ENCODE peak calls at places on chromosomes 1 and 21, in eight cellular contexts. One of them, this sample, is unnamed.

GRCh38 chr1:186099362-186100064 is 275.5 kb downstream of the TPR start:
- DNase-seq in astrocyte of the spinal cord: no peak
- DNase-seq in foreskin fibroblast: no peak
- DNase-seq in uterus: no peak
- DNase-seq in ascending aorta: no peak
- DNase-seq in CD8-positive, alpha-beta memory T cell: no peak
- DNase-seq in CD4-positive, alpha-beta memory T cell: no peak
- DNase-seq in tibial nerve: no peak
- DNase-seq in this sample: no peak

GRCh38 chr1:16258591-16259135 is 21.7 kb upstream of the CPLANE2 start:
- DNase-seq in astrocyte of the spinal cord: no peak
- DNase-seq in foreskin fibroblast: no peak
- DNase-seq in uterus: no peak
- DNase-seq in ascending aorta: peak
- DNase-seq in CD8-positive, alpha-beta memory T cell: no peak
- DNase-seq in CD4-positive, alpha-beta memory T cell: no peak
- DNase-seq in tibial nerve: no peak
- DNase-seq in this sample: no peak

GRCh38 chr1:109846846-109847245 is 63.8 kb upstream of the CSF1 start:
- DNase-seq in astrocyte of the spinal cord: no peak
- DNase-seq in foreskin fibroblast: peak
- DNase-seq in uterus: no peak
- DNase-seq in ascending aorta: no peak
- DNase-seq in CD8-positive, alpha-beta memory T cell: no peak
- DNase-seq in CD4-positive, alpha-beta memory T cell: no peak
- DNase-seq in tibial nerve: no peak
- DNase-seq in this sample: no peak

GRCh38 chr1:68201546-68202238 is 30.6 kb downstream of the WLS start:
- DNase-seq in astrocyte of the spinal cord: peak
- DNase-seq in foreskin fibroblast: no peak
- DNase-seq in uterus: no peak
- DNase-seq in ascending aorta: no peak
- DNase-seq in CD8-positive, alpha-beta memory T cell: no peak
- DNase-seq in CD4-positive, alpha-beta memory T cell: no peak
- DNase-seq in tibial nerve: no peak
- DNase-seq in this sample: no peak

GRCh38 chr1:29875557-29876028 is 639.3 kb downstream of the PTPRU start:
- DNase-seq in astrocyte of the spinal cord: no peak
- DNase-seq in foreskin fibroblast: no peak
- DNase-seq in uterus: no peak
- DNase-seq in ascending aorta: no peak
- DNase-seq in CD8-positive, alpha-beta memory T cell: no peak
- DNase-seq in CD4-positive, alpha-beta memory T cell: no peak
- DNase-seq in tibial nerve: no peak
- DNase-seq in this sample: no peak

GRCh38 chr1:4052657-4053056 is 152.6 kb upstream of the C1orf174 start:
- DNase-seq in astrocyte of the spinal cord: no peak
- DNase-seq in foreskin fibroblast: no peak
- DNase-seq in uterus: no peak
- DNase-seq in ascending aorta: no peak
- DNase-seq in CD8-positive, alpha-beta memory T cell: no peak
- DNase-seq in CD4-positive, alpha-beta memory T cell: no peak
- DNase-seq in tibial nerve: no peak
- DNase-seq in this sample: no peak

GRCh38 chr1:170735366-170736263 is 71.7 kb downstream of the PRRX1 start:
- DNase-seq in astrocyte of the spinal cord: no peak
- DNase-seq in foreskin fibroblast: no peak
- DNase-seq in uterus: no peak
- DNase-seq in ascending aorta: no peak
- DNase-seq in CD8-positive, alpha-beta memory T cell: no peak
- DNase-seq in CD4-positive, alpha-beta memory T cell: no peak
- DNase-seq in tibial nerve: no peak
- DNase-seq in this sample: no peak

GRCh38 chr1:156282143-156282478 is 514 bp downstream of the SMG5 start:
- DNase-seq in astrocyte of the spinal cord: peak
- DNase-seq in foreskin fibroblast: no peak
- DNase-seq in uterus: no peak
- DNase-seq in ascending aorta: no peak
- DNase-seq in CD8-positive, alpha-beta memory T cell: no peak
- DNase-seq in CD4-positive, alpha-beta memory T cell: no peak
- DNase-seq in tibial nerve: no peak
- DNase-seq in this sample: no peak

GRCh38 chr1:188237573-188238353 is 1409.0 kb downstream of the PLA2G4A start:
- DNase-seq in astrocyte of the spinal cord: peak
- DNase-seq in foreskin fibroblast: peak
- DNase-seq in uterus: no peak
- DNase-seq in ascending aorta: no peak
- DNase-seq in CD8-positive, alpha-beta memory T cell: no peak
- DNase-seq in CD4-positive, alpha-beta memory T cell: no peak
- DNase-seq in tibial nerve: no peak
- DNase-seq in this sample: no peak

GRCh38 chr1:47901001-47901575 is 96.1 kb downstream of the TRABD2B start:
- DNase-seq in astrocyte of the spinal cord: no peak
- DNase-seq in foreskin fibroblast: no peak
- DNase-seq in uterus: no peak
- DNase-seq in ascending aorta: no peak
- DNase-seq in CD8-positive, alpha-beta memory T cell: no peak
- DNase-seq in CD4-positive, alpha-beta memory T cell: no peak
- DNase-seq in tibial nerve: no peak
- DNase-seq in this sample: no peak

GRCh38 chr1:119451158-119451557 is 36.2 kb downstream of the HSD3B2 start:
- DNase-seq in astrocyte of the spinal cord: no peak
- DNase-seq in foreskin fibroblast: no peak
- DNase-seq in uterus: no peak
- DNase-seq in ascending aorta: no peak
- DNase-seq in CD8-positive, alpha-beta memory T cell: no peak
- DNase-seq in CD4-positive, alpha-beta memory T cell: no peak
- DNase-seq in tibial nerve: no peak
- DNase-seq in this sample: no peak

GRCh38 chr1:221217029-221217428 is 337.8 kb downstream of the HLX start:
- DNase-seq in astrocyte of the spinal cord: no peak
- DNase-seq in foreskin fibroblast: peak
- DNase-seq in uterus: peak
- DNase-seq in ascending aorta: peak
- DNase-seq in CD8-positive, alpha-beta memory T cell: no peak
- DNase-seq in CD4-positive, alpha-beta memory T cell: no peak
- DNase-seq in tibial nerve: no peak
- DNase-seq in this sample: no peak

GRCh38 chr1:66945316-66945715 is 20.5 kb downstream of the MIER1 start:
- DNase-seq in astrocyte of the spinal cord: no peak
- DNase-seq in foreskin fibroblast: peak
- DNase-seq in uterus: no peak
- DNase-seq in ascending aorta: no peak
- DNase-seq in CD8-positive, alpha-beta memory T cell: no peak
- DNase-seq in CD4-positive, alpha-beta memory T cell: no peak
- DNase-seq in tibial nerve: no peak
- DNase-seq in this sample: no peak

GRCh38 chr1:67646145-67647035 is 38.6 kb upstream of the GADD45A start:
- DNase-seq in astrocyte of the spinal cord: peak
- DNase-seq in foreskin fibroblast: peak
- DNase-seq in uterus: peak
- DNase-seq in ascending aorta: no peak
- DNase-seq in CD8-positive, alpha-beta memory T cell: no peak
- DNase-seq in CD4-positive, alpha-beta memory T cell: no peak
- DNase-seq in tibial nerve: no peak
- DNase-seq in this sample: no peak

GRCh38 chr1:36479505-36480051 is 3.1 kb downstream of the CSF3R start:
- DNase-seq in astrocyte of the spinal cord: no peak
- DNase-seq in foreskin fibroblast: no peak
- DNase-seq in uterus: no peak
- DNase-seq in ascending aorta: no peak
- DNase-seq in CD8-positive, alpha-beta memory T cell: no peak
- DNase-seq in CD4-positive, alpha-beta memory T cell: no peak
- DNase-seq in tibial nerve: no peak
- DNase-seq in this sample: no peak

GRCh38 chr1:22320703-22321344 is 130.8 kb upstream of the ZBTB40 start:
- DNase-seq in astrocyte of the spinal cord: no peak
- DNase-seq in foreskin fibroblast: no peak
- DNase-seq in uterus: no peak
- DNase-seq in ascending aorta: no peak
- DNase-seq in CD8-positive, alpha-beta memory T cell: no peak
- DNase-seq in CD4-positive, alpha-beta memory T cell: no peak
- DNase-seq in tibial nerve: no peak
- DNase-seq in this sample: no peak

GRCh38 chr1:233543338-233544255 is 70.3 kb upstream of the KCNK1 start:
- DNase-seq in astrocyte of the spinal cord: peak
- DNase-seq in foreskin fibroblast: peak
- DNase-seq in uterus: peak
- DNase-seq in ascending aorta: no peak
- DNase-seq in CD8-positive, alpha-beta memory T cell: no peak
- DNase-seq in CD4-positive, alpha-beta memory T cell: no peak
- DNase-seq in tibial nerve: no peak
- DNase-seq in this sample: no peak

GRCh38 chr1:100614570-100614969 is 76.6 kb downstream of the GPR88 start:
- DNase-seq in astrocyte of the spinal cord: no peak
- DNase-seq in foreskin fibroblast: no peak
- DNase-seq in uterus: no peak
- DNase-seq in ascending aorta: no peak
- DNase-seq in CD8-positive, alpha-beta memory T cell: no peak
- DNase-seq in CD4-positive, alpha-beta memory T cell: no peak
- DNase-seq in tibial nerve: no peak
- DNase-seq in this sample: no peak

GRCh38 chr21:35048183-35048601 is 910 bp downstream of the RUNX1 start:
- DNase-seq in astrocyte of the spinal cord: no peak
- DNase-seq in foreskin fibroblast: peak
- DNase-seq in uterus: no peak
- DNase-seq in ascending aorta: no peak
- DNase-seq in CD8-positive, alpha-beta memory T cell: no peak
- DNase-seq in CD4-positive, alpha-beta memory T cell: no peak
- DNase-seq in tibial nerve: no peak
- DNase-seq in this sample: no peak

GRCh38 chr1:151862604-151863003 is 9.1 kb upstream of the THEM5 start:
- DNase-seq in astrocyte of the spinal cord: no peak
- DNase-seq in foreskin fibroblast: no peak
- DNase-seq in uterus: no peak
- DNase-seq in ascending aorta: no peak
- DNase-seq in CD8-positive, alpha-beta memory T cell: no peak
- DNase-seq in CD4-positive, alpha-beta memory T cell: no peak
- DNase-seq in tibial nerve: no peak
- DNase-seq in this sample: no peak

GRCh38 chr1:151858030-151858746 is 4.7 kb upstream of the THEM5 start:
- DNase-seq in astrocyte of the spinal cord: no peak
- DNase-seq in foreskin fibroblast: no peak
- DNase-seq in uterus: no peak
- DNase-seq in ascending aorta: no peak
- DNase-seq in CD8-positive, alpha-beta memory T cell: no peak
- DNase-seq in CD4-positive, alpha-beta memory T cell: no peak
- DNase-seq in tibial nerve: no peak
- DNase-seq in this sample: no peak

GRCh38 chr1:151859814-151860405 is 6.4 kb upstream of the THEM5 start:
- DNase-seq in astrocyte of the spinal cord: no peak
- DNase-seq in foreskin fibroblast: no peak
- DNase-seq in uterus: no peak
- DNase-seq in ascending aorta: no peak
- DNase-seq in CD8-positive, alpha-beta memory T cell: no peak
- DNase-seq in CD4-positive, alpha-beta memory T cell: no peak
- DNase-seq in tibial nerve: no peak
- DNase-seq in this sample: no peak

GRCh38 chr1:151858886-151859665 is 5.6 kb upstream of the THEM5 start:
- DNase-seq in astrocyte of the spinal cord: no peak
- DNase-seq in foreskin fibroblast: no peak
- DNase-seq in uterus: no peak
- DNase-seq in ascending aorta: no peak
- DNase-seq in CD8-positive, alpha-beta memory T cell: no peak
- DNase-seq in CD4-positive, alpha-beta memory T cell: no peak
- DNase-seq in tibial nerve: no peak
- DNase-seq in this sample: no peak

GRCh38 chr1:151860504-151861187 is 7.1 kb upstream of the THEM5 start:
- DNase-seq in astrocyte of the spinal cord: no peak
- DNase-seq in foreskin fibroblast: no peak
- DNase-seq in uterus: no peak
- DNase-seq in ascending aorta: no peak
- DNase-seq in CD8-positive, alpha-beta memory T cell: no peak
- DNase-seq in CD4-positive, alpha-beta memory T cell: no peak
- DNase-seq in tibial nerve: no peak
- DNase-seq in this sample: no peak
- H3K4me3 ChIP-seq in astrocyte of the spinal cord: no peak
- H3K4me3 ChIP-seq in foreskin fibroblast: no peak
- H3K4me3 ChIP-seq in uterus: no peak
- H3K4me3 ChIP-seq in ascending aorta: no peak
- H3K4me3 ChIP-seq in CD8-positive, alpha-beta memory T cell: no peak
- H3K4me3 ChIP-seq in CD4-positive, alpha-beta memory T cell: no peak
- H3K4me3 ChIP-seq in tibial nerve: no peak
- H3K4me3 ChIP-seq in this sample: no peak

DNA sequence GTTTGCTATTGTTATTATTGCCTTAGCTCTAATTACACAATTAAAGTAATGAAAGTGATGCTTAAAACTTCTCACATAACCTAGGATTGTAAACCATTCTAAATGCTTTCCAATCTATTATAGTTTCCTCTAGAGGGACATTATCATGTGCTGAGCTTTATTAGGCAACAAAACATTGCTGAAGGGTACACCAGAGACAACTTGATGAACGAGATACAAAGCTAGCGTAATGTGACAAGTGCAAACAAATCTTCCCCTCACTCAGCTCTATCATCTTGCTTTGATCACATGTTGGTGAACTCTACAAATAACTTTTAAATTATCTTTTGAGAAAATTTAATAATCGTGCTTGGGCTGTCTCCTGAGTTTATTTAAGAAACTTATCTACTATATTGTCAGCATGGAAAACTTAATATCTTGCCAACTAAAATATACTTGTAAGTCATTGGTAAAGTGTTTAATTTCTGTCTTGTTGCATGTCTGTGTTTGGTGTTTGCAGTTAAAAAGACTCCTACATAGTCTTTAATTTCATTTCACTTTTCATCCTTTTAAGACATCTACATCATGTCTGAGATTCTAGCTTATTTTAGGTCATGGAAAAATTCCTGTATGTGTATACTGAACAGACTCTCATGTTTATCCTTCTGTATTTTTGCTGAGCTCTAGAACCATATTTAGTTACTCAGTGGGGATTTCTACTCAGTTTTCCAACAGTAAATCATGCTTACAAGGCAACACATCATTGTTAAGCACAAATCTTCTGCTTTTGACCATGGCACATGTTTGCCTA is 104.2 kb upstream of the ADAMTS5 start:
- DNase-seq in astrocyte of the spinal cord: no peak
- DNase-seq in foreskin fibroblast: no peak
- DNase-seq in uterus: no peak
- DNase-seq in ascending aorta: no peak
- DNase-seq in CD8-positive, alpha-beta memory T cell: no peak
- DNase-seq in CD4-positive, alpha-beta memory T cell: no peak
- DNase-seq in tibial nerve: no peak
- DNase-seq in this sample: no peak
- H3K4me3 ChIP-seq in astrocyte of the spinal cord: no peak
- H3K4me3 ChIP-seq in foreskin fibroblast: no peak
- H3K4me3 ChIP-seq in uterus: no peak
- H3K4me3 ChIP-seq in ascending aorta: no peak
- H3K4me3 ChIP-seq in CD8-positive, alpha-beta memory T cell: no peak
- H3K4me3 ChIP-seq in CD4-positive, alpha-beta memory T cell: no peak
- H3K4me3 ChIP-seq in tibial nerve: no peak
- H3K4me3 ChIP-seq in this sample: no peak

GRCh38 chr1:206002833-206003532 is at the start of gene RAB7B:
- DNase-seq in astrocyte of the spinal cord: peak
- DNase-seq in foreskin fibroblast: peak
- DNase-seq in uterus: peak
- DNase-seq in ascending aorta: peak
- DNase-seq in CD8-positive, alpha-beta memory T cell: no peak
- DNase-seq in CD4-positive, alpha-beta memory T cell: no peak
- DNase-seq in tibial nerve: peak
- DNase-seq in this sample: no peak
- H3K4me3 ChIP-seq in astrocyte of the spinal cord: peak
- H3K4me3 ChIP-seq in foreskin fibroblast: peak
- H3K4me3 ChIP-seq in uterus: peak
- H3K4me3 ChIP-seq in ascending aorta: peak
- H3K4me3 ChIP-seq in CD8-positive, alpha-beta memory T cell: no peak
- H3K4me3 ChIP-seq in CD4-positive, alpha-beta memory T cell: no peak
- H3K4me3 ChIP-seq in tibial nerve: peak
- H3K4me3 ChIP-seq in this sample: no peak

GRCh38 chr1:205591522-205592351 is 40.1 kb downstream of the ELK4 start:
- DNase-seq in astrocyte of the spinal cord: peak
- DNase-seq in foreskin fibroblast: peak
- DNase-seq in uterus: peak
- DNase-seq in ascending aorta: peak
- DNase-seq in CD8-positive, alpha-beta memory T cell: peak
- DNase-seq in CD4-positive, alpha-beta memory T cell: peak
- DNase-seq in tibial nerve: peak
- DNase-seq in this sample: peak
- H3K4me3 ChIP-seq in astrocyte of the spinal cord: peak
- H3K4me3 ChIP-seq in foreskin fibroblast: peak
- H3K4me3 ChIP-seq in uterus: peak
- H3K4me3 ChIP-seq in ascending aorta: peak
- H3K4me3 ChIP-seq in CD8-positive, alpha-beta memory T cell: peak
- H3K4me3 ChIP-seq in CD4-positive, alpha-beta memory T cell: peak
- H3K4me3 ChIP-seq in tibial nerve: peak
- H3K4me3 ChIP-seq in this sample: peak